ENCODE peak calls at places on chromosome 3, in five cellular contexts. X is HFF-Myc, T is Caco-2, N is fibroblast of the aortic adventitia, S is endodermal cell. Q is an unnamed sample.

GRCh38 chr3:67790043-67790442 is 135.6 kb upstream of the SUCLG2 start:
- DNase-seq in S (peak), N (peak), T (peak), X (no peak), Q (peak)

GRCh38 chr3:61928020-61928419 is 366.6 kb downstream of the PTPRG start:
- DNase-seq in T (no peak), S (peak), X (no peak), N (peak), Q (peak)

GRCh38 chr3:140203510-140203909 is 268.5 kb downstream of the CLSTN2 start:
- DNase-seq in X (no peak), S (peak), T (no peak), N (no peak), Q (no peak)

GRCh38 chr3:161275919-161276318 is 54.8 kb downstream of the NMD3 start:
- DNase-seq in X (no peak), T (peak), N (no peak), S (no peak), Q (no peak)

GRCh38 chr3:184058029-184058428 is 5.2 kb downstream of the HTR3C start:
- DNase-seq in X (no peak), S (no peak), T (no peak), N (peak), Q (peak)

GRCh38 chr3:196684548-196685407 is 27.3 kb downstream of the CEP19 start:
- DNase-seq in S (peak), N (peak), T (no peak), X (peak), Q (peak)

GRCh38 chr3:196740476-196741400 is 1.1 kb downstream of the PAK2 start:
- DNase-seq in S (no peak), X (no peak), T (no peak), N (peak), Q (peak)

GRCh38 chr3:18968120-18968519 is 180.2 kb upstream of the KCNH8 start:
- DNase-seq in X (no peak), S (no peak), N (no peak), T (no peak), Q (no peak)

GRCh38 chr3:65796676-65797075 is 242.0 kb downstream of the MAGI1 start:
- DNase-seq in S (no peak), X (no peak), N (no peak), T (no peak), Q (no peak)

GRCh38 chr3:126557415-126557745 is 1.4 kb downstream of the C3orf22 start:
- DNase-seq in N (no peak), S (no peak), T (peak), X (no peak), Q (no peak)

GRCh38 chr3:89232155-89232554 is 124.7 kb downstream of the EPHA3 start:
- DNase-seq in X (no peak), T (no peak), S (no peak), N (no peak), Q (no peak)

GRCh38 chr3:134453631-134454030 is 32.2 kb downstream of the ANAPC13 start:
- DNase-seq in T (no peak), S (peak), X (no peak), N (no peak), Q (no peak)

GRCh38 chr3:162141232-162141631 is 644.6 kb downstream of the OTOL1 start:
- DNase-seq in X (no peak), N (peak), S (no peak), T (no peak), Q (peak)

GRCh38 chr3:177574232-177574856 is 377.1 kb upstream of the TBL1XR1 start:
- DNase-seq in X (no peak), N (peak), S (peak), T (peak), Q (peak)

GRCh38 chr3:197419696-197420095 is 121.3 kb upstream of the DLG1 start:
- DNase-seq in X (no peak), N (no peak), S (no peak), T (no peak), Q (no peak)

GRCh38 chr3:23805881-23806321 is at the start of gene UBE2E1:
- DNase-seq in T (peak), S (no peak), X (peak), N (peak), Q (peak)

GRCh38 chr3:123161167-123161566 is 40.6 kb upstream of the SEC22A start:
- DNase-seq in N (no peak), X (no peak), S (peak), T (no peak), Q (no peak)

GRCh38 chr3:65876028-65876420 is 162.7 kb downstream of the MAGI1 start:
- DNase-seq in N (no peak), T (no peak), X (no peak), S (no peak), Q (no peak)

GRCh38 chr3:53346514-53346913 is 829 bp downstream of the DCP1A start:
- DNase-seq in X (no peak), N (no peak), T (no peak), S (peak), Q (peak)

GRCh38 chr3:56869157-56869889 is 67.6 kb upstream of the ARHGEF3 start:
- DNase-seq in X (no peak), N (no peak), T (no peak), S (no peak), Q (no peak)

GRCh38 chr3:48558446-48559134 is 2.0 kb upstream of the PFKFB4 start:
- DNase-seq in N (no peak), S (no peak), T (no peak), X (no peak), Q (no peak)

GRCh38 chr3:106006001-106006400 is 137.2 kb upstream of the CBLB start:
- DNase-seq in X (no peak), S (no peak), N (peak), T (no peak), Q (peak)

GRCh38 chr3:150237490-150237889 is 170.6 kb upstream of the TSC22D2 start:
- DNase-seq in X (no peak), T (no peak), N (peak), S (no peak), Q (peak)

GRCh38 chr3:152452318-152452717 is 183.6 kb downstream of the MBNL1 start:
- DNase-seq in X (no peak), S (no peak), T (peak), N (no peak), Q (no peak)

GRCh38 chr3:134636406-134636805 is 14.4 kb downstream of the KY start:
- DNase-seq in T (no peak), X (no peak), N (no peak), S (no peak), Q (no peak)

GRCh38 chr3:70277304-70277703 is 35.1 kb downstream of the MDFIC2 start:
- DNase-seq in X (no peak), N (no peak), S (no peak), T (no peak), Q (no peak)

GRCh38 chr3:124784686-124785382 is 54.6 kb downstream of the UMPS start:
- DNase-seq in N (no peak), T (no peak), X (no peak), S (no peak), Q (no peak)

GRCh38 chr3:187987919-187988318 is 166.0 kb upstream of the LPP start:
- DNase-seq in T (no peak), N (no peak), X (no peak), S (no peak), Q (no peak)

GRCh38 chr3:71511037-71511436 is 72.5 kb downstream of the FOXP1 start:
- DNase-seq in X (no peak), S (peak), T (no peak), N (peak), Q (peak)

GRCh38 chr3:11643212-11644087 is at the start of gene VGLL4:
- DNase-seq in X (peak), T (peak), S (peak), N (peak), Q (peak)

GRCh38 chr3:197083486-197083885 is 53.9 kb upstream of the MELTF start:
- DNase-seq in X (no peak), S (no peak), N (peak), T (no peak), Q (peak)

GRCh38 chr3:57746156-57747125 is 9.7 kb upstream of the SLMAP start:
- DNase-seq in N (no peak), S (no peak), X (no peak), T (no peak), Q (no peak)

GRCh38 chr3:124034016-124034808 is 42.3 kb upstream of the ROPN1 start:
- DNase-seq in S (peak), T (no peak), X (no peak), N (peak), Q (no peak)

GRCh38 chr3:73216310-73216709 is 154.9 kb downstream of the EBLN2 start:
- DNase-seq in N (peak), X (no peak), S (no peak), T (no peak), Q (no peak)

GRCh38 chr3:184850201-184850600 is 38.2 kb downstream of the VPS8 start:
- DNase-seq in S (no peak), N (no peak), T (no peak), X (no peak), Q (no peak)

DNA sequence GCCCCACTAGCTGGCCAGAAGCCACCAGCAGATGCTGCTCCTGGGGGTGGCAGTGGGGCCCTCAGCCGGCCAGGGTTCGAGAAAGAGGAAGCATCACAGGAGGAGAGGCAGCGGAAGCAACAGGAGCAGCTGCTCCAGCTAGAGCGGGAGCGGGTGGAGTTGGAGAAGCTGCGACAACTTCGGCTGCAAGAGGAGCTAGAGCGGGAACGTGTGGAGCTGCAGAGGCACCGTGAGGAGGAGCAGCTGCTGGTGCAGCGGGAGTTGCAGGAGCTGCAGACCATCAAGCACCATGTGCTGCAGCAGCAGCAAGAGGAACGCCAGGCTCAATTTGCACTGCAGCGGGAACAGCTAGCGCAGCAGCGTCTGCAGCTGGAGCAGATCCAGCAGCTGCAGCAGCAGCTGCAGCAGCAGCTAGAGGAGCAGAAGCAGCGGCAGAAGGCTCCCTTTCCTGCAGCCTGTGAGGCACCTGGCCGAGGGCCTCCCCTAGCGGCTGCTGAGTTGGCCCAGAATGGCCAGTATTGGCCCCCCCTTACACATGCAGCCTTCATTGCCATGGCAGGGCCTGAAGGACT is 17.5 kb upstream of the APEH start:
- DNase-seq in T (no peak), N (no peak), X (no peak), S (no peak), Q (no peak)
- TF ChIP-seq CTCF in T (no peak), N (peak), X (no peak), S (peak), Q (peak)

GRCh38 chr3:64240445-64240844 is 15.2 kb upstream of the PRICKLE2 start:
- DNase-seq in T (no peak), S (no peak), X (no peak), N (no peak), Q (no peak)
- H3K4me3 ChIP-seq in T (no peak), S (no peak), X (no peak), N (no peak), Q (no peak)

GRCh38 chr3:173411288-173412064 is 13.9 kb downstream of the NLGN1 start:
- DNase-seq in N (peak), T (no peak), S (no peak), X (no peak), Q (peak)
- TF ChIP-seq CTCF in N (peak), T (no peak), S (peak), X (peak), Q (peak)

DNA sequence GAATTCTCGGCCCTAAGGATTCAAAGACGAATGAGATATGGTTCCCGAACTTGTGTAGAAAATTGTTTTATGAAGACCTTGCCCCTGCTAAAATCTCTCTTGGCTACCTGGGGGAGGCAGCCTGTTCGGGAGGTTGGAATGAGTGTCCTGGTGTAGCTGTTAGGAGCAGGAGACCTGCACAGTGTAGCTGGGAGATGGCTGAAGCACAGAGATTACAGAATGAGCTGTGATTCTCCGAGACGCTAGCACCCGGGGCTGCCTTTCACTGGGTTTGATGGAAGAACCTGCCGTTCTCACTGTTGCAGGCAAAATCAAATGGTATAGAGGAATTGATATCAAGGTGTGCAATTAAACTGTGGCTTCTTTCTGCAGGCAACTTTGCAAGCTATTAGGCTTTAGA is 68.0 kb downstream of the TRAK1 start:
- DNase-seq in N (no peak), S (no peak), X (no peak), T (no peak), Q (no peak)
- H3K4me3 ChIP-seq in N (no peak), S (peak), X (no peak), T (peak), Q (no peak)

DNA sequence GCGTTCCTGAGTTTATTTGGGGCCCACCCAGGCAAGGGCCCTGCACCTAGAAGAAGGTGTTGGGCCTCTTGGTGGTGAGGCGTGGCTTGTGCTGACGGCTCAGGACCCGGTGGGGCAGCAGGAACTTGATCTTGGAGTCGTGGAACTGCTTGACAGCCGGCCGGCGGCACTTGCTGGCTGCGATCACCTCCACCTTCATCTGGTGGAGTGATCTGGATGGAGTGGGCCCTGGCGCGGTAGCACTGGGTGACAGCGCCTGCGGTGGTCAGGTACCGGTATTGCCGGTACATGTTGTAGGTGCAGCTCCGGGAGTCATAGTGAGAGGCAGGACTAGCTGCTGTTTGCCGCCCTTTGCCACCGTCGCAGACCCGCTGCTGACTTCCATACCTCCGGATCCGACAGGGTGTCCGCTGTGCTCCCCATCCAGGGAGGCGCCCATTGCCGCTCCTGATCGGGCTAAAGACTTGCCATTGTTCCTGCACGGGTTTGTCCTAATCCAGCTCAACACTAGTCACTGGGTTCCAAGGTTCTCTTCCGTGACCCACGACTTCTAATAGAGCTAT is 136.8 kb downstream of the ANO10 start:
- DNase-seq in T (no peak), S (peak), X (no peak), N (no peak), Q (no peak)
- TF ChIP-seq CTCF in T (no peak), S (peak), X (no peak), N (no peak), Q (no peak)

GRCh38 chr3:129063841-129064482 is 3.4 kb downstream of the GP9 start:
- DNase-seq in N (no peak), X (no peak), T (no peak), S (peak), Q (no peak)

GRCh38 chr3:129065727-129066087 is 5.1 kb downstream of the GP9 start:
- DNase-seq in S (no peak), T (no peak), X (no peak), N (no peak), Q (no peak)

GRCh38 chr3:129070086-129070875 is 9.7 kb downstream of the GP9 start:
- DNase-seq in N (no peak), T (no peak), X (no peak), S (no peak), Q (no peak)

GRCh38 chr3:129064969-129065726 is 4.6 kb downstream of the GP9 start:
- DNase-seq in X (no peak), N (no peak), S (peak), T (no peak), Q (no peak)

DNA sequence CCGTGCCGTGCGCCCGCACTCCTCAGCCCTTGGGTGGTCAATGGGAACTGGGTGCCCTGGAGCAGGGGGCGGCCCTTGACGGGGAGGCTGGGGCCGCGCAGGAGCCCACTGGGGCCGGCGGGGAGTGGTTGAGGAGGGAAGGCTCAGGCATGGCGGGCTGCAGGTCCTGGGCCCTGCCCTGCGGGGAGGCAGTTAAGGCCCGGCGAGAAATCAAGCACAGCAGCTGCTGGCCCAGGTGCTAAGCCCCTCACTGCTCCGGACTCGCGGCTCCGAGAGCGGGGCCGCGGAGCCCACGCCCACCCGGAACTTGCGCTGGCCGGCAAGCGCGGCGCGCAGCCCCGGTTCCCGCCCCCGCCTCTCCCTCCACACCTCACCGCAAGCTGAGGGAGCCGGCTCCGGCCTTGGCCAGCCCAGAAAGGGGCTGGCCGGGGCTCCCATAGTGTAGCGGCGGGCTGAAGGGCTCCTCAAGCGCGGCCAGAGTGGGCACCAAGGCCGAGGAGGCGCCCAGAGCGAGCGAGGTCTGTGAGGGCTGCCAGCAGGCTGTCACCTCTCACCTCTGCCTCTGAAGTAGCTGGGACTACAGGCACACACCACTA is 7.8 kb downstream of the GP9 start:
- DNase-seq in S (peak), N (no peak), X (no peak), T (no peak), Q (peak)
- H3K4me3 ChIP-seq in S (no peak), N (no peak), X (peak), T (no peak), Q (peak)

GRCh38 chr3:32132706-32133105 is 26.3 kb downstream of the GPD1L start:
- DNase-seq in N (no peak), X (no peak), S (no peak), T (no peak), Q (no peak)
- TF ChIP-seq CTCF in N (no peak), X (no peak), S (no peak), T (no peak), Q (no peak)

DNA sequence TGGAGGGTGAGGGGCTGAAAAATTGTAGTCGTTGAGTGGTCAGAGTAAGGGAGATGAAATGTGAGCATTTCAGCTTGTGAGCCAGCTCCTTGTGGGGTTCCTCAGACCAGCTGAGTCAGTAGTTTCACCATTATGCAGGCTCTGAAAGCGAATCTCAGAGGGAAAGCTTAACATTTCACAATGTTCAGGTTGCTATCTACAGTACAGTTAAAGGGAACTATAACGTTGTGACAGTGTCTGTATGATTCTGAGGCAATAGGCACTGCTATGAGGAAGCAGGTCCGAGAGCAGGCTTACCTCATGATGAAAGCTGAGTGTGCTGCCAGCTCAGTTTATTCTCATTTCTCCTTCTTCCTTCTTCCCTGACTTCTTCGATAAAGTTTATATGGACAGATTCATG is 469.6 kb downstream of the EDEM1 start:
- DNase-seq in X (no peak), S (no peak), N (no peak), T (no peak), Q (no peak)
- H3K4me3 ChIP-seq in X (no peak), S (no peak), N (no peak), T (no peak), Q (no peak)